ENCODE peak calls at places on chromosomes 13 and 19, in nine cellular contexts. A is astrocyte of the cerebellum, X is cardiac fibroblast, Z is Panc1, Q is foreskin fibroblast, E is epithelial cell of proximal tubule, V is heart left ventricle, U is A673, R is fibroblast of pulmonary artery. Y is an unnamed sample.

GRCh38 chr13:111893607-111894443 is 173.1 kb upstream of the SOX1 start:
- DNase-seq in R (no peak), E (no peak), A (no peak), V (no peak), X (no peak), Q (no peak), U (peak), Z (no peak), Y (no peak)

GRCh38 chr19:29988351-29988750 is 46.3 kb downstream of the URI1 start:
- DNase-seq in Z (no peak), Q (no peak), V (no peak), X (no peak), R (no peak), U (no peak), E (no peak), A (no peak), Y (no peak)

GRCh38 chr19:2325261-2326046 is 2.9 kb downstream of the LSM7 start:
- DNase-seq in R (no peak), Z (no peak), A (no peak), Q (no peak), X (no peak), U (no peak), E (no peak), V (no peak), Y (no peak)

GRCh38 chr19:38389101-38389925 is 816 bp downstream of the SPRED3 start:
- DNase-seq in Q (peak), A (peak), V (no peak), R (peak), Z (no peak), X (peak), E (no peak), U (peak), Y (no peak)

GRCh38 chr13:47708386-47708785 is 292.7 kb downstream of the SUCLA2 start:
- DNase-seq in X (peak), R (peak), E (no peak), V (no peak), Z (no peak), A (no peak), U (no peak), Q (peak), Y (no peak)

GRCh38 chr13:90533866-90534265 is 813.6 kb upstream of the MIR17HG start:
- DNase-seq in Z (no peak), R (no peak), E (no peak), U (no peak), V (no peak), X (no peak), A (no peak), Q (no peak), Y (no peak)

GRCh38 chr19:47110521-47111080 is 3.0 kb downstream of the ZC3H4 start:
- DNase-seq in Q (no peak), V (no peak), U (peak), X (no peak), R (no peak), Z (no peak), A (no peak), E (no peak), Y (no peak)

GRCh38 chr13:65597839-65598818 is 1632.0 kb downstream of the PCDH9 start:
- DNase-seq in Z (no peak), Q (peak), V (no peak), E (no peak), U (no peak), R (peak), A (peak), X (peak), Y (peak)

GRCh38 chr13:29750178-29750530 is 100.3 kb downstream of the UBL3 start:
- DNase-seq in V (no peak), A (no peak), X (no peak), U (no peak), Z (no peak), E (no peak), Q (no peak), R (no peak), Y (no peak)

GRCh38 chr13:73082471-73082870 is 23.7 kb downstream of the KLF5 start:
- DNase-seq in R (no peak), V (no peak), Z (no peak), A (no peak), X (no peak), U (no peak), E (no peak), Q (no peak), Y (no peak)

GRCh38 chr13:105994340-105994739 is 541.1 kb downstream of the EFNB2 start:
- DNase-seq in V (no peak), U (no peak), A (no peak), Q (no peak), X (no peak), Z (no peak), E (no peak), R (no peak), Y (no peak)

GRCh38 chr13:31631071-31631470 is 108.3 kb upstream of the RXFP2 start:
- DNase-seq in A (no peak), Z (no peak), X (no peak), R (peak), U (no peak), Q (peak), V (no peak), E (no peak), Y (no peak)

GRCh38 chr19:4362038-4362828 is 18.9 kb downstream of the MPND start:
- DNase-seq in X (no peak), R (no peak), Q (no peak), U (no peak), E (no peak), V (no peak), Z (no peak), A (no peak), Y (no peak)

GRCh38 chr13:107450931-107451330 is 764.4 kb downstream of the LIG4 start:
- DNase-seq in A (peak), E (peak), Q (no peak), X (peak), R (peak), Z (no peak), V (peak), U (peak), Y (peak)

GRCh38 chr13:25833761-25834160 is 218.1 kb downstream of the SHISA2 start:
- DNase-seq in E (no peak), X (no peak), U (no peak), A (no peak), Z (no peak), Q (no peak), V (no peak), R (no peak), Y (no peak)

GRCh38 chr13:31891472-31891871 is 140.1 kb upstream of the FRY start:
- DNase-seq in Z (no peak), Q (no peak), V (no peak), X (peak), R (no peak), E (peak), A (no peak), U (no peak), Y (no peak)

GRCh38 chr19:38375098-38375493 is 725 bp downstream of the PSMD8 start:
- DNase-seq in U (no peak), Q (no peak), R (no peak), V (no peak), A (no peak), E (no peak), X (no peak), Z (no peak), Y (no peak)

GRCh38 chr19:45444318-45445041 is 20.8 kb upstream of the ERCC1 start:
- DNase-seq in Z (no peak), R (peak), A (no peak), E (no peak), V (peak), U (peak), X (peak), Q (peak), Y (no peak)

GRCh38 chr13:109986851-109987250 is 200.5 kb upstream of the IRS2 start:
- DNase-seq in A (no peak), R (no peak), X (no peak), U (no peak), Z (no peak), Q (no peak), V (no peak), E (no peak), Y (no peak)

GRCh38 chr19:7520131-7521051 is 2.0 kb upstream of the MCOLN1 start:
- DNase-seq in A (no peak), Q (no peak), V (no peak), E (no peak), X (no peak), R (no peak), Z (no peak), U (no peak), Y (no peak)

GRCh38 chr19:35739275-35740107 is 2.8 kb downstream of the IGFLR1 start:
- DNase-seq in U (no peak), V (no peak), A (no peak), E (no peak), X (no peak), Q (peak), R (no peak), Z (no peak), Y (no peak)

GRCh38 chr13:46667687-46668281 is 114.8 kb downstream of the LRCH1 start:
- DNase-seq in Z (no peak), X (peak), U (no peak), R (peak), E (no peak), Q (no peak), A (no peak), V (no peak), Y (no peak)

GRCh38 chr13:77827350-77827749 is 91.3 kb downstream of the EDNRB start:
- DNase-seq in V (no peak), E (no peak), Q (no peak), A (no peak), U (peak), X (peak), R (peak), Z (no peak), Y (no peak)

GRCh38 chr19:23402388-23402787 is 7.1 kb upstream of the ZNF91 start:
- DNase-seq in E (no peak), U (no peak), X (no peak), R (no peak), V (no peak), Q (no peak), A (no peak), Z (no peak), Y (no peak)

GRCh38 chr19:47448360-47448727 is 23.3 kb downstream of the SLC8A2 start:
- DNase-seq in R (no peak), U (no peak), E (no peak), Q (no peak), V (no peak), A (no peak), X (no peak), Z (no peak), Y (no peak)

GRCh38 chr13:106507560-106508274 is 27.7 kb downstream of the EFNB2 start:
- DNase-seq in R (peak), Q (peak), A (peak), X (peak), U (no peak), Z (no peak), V (no peak), E (no peak), Y (peak)

GRCh38 chr13:41500501-41500900 is 43.2 kb downstream of the RGCC start:
- DNase-seq in Z (no peak), U (no peak), V (no peak), R (no peak), E (no peak), Q (peak), X (no peak), A (no peak), Y (no peak)

GRCh38 chr13:51797664-51798488 is 6.1 kb downstream of the DHRS12 start:
- DNase-seq in E (no peak), U (peak), R (peak), X (peak), Q (peak), Z (no peak), A (peak), V (no peak), Y (no peak)

GRCh38 chr19:532578-533484 is 1.3 kb downstream of the CDC34 start:
- DNase-seq in A (peak), Z (no peak), E (no peak), V (peak), Q (peak), U (peak), R (peak), X (peak), Y (peak)

GRCh38 chr13:100809856-100810255 is 135.3 kb upstream of the TMTC4 start:
- DNase-seq in V (no peak), A (no peak), Q (no peak), Z (no peak), X (no peak), E (no peak), R (no peak), U (no peak), Y (no peak)

GRCh38 chr13:31385534-31385933 is 185.8 kb downstream of the B3GLCT start:
- DNase-seq in V (no peak), U (peak), A (no peak), Q (no peak), E (no peak), X (no peak), R (no peak), Z (no peak), Y (no peak)

GRCh38 chr13:106595623-106596022 is 27.7 kb upstream of the ARGLU1 start:
- DNase-seq in Q (peak), Z (no peak), R (no peak), A (no peak), V (peak), U (no peak), E (no peak), X (peak), Y (no peak)

GRCh38 chr13:112481458-112481857 is 105.3 kb downstream of the SPACA7 start:
- DNase-seq in Z (no peak), E (no peak), X (no peak), Q (peak), U (no peak), R (no peak), A (peak), V (no peak), Y (no peak)

GRCh38 chr13:104593251-104593576 is 1527.0 kb upstream of the SLC10A2 start:
- DNase-seq in Z (no peak), R (no peak), A (no peak), Q (no peak), E (no peak), U (no peak), V (no peak), X (no peak), Y (no peak)

GRCh38 chr13:104594801-104595200 is 1528.6 kb upstream of the SLC10A2 start:
- DNase-seq in Z (no peak), R (no peak), Q (no peak), V (no peak), X (no peak), A (peak), U (no peak), E (no peak), Y (no peak)

GRCh38 chr13:104593693-104594092 is 1527.5 kb upstream of the SLC10A2 start:
- DNase-seq in A (no peak), Z (no peak), U (no peak), V (no peak), X (no peak), Q (no peak), R (no peak), E (no peak), Y (no peak)

GRCh38 chr13:104592545-104593250 is 1526.5 kb upstream of the SLC10A2 start:
- DNase-seq in X (no peak), V (no peak), A (no peak), R (no peak), U (no peak), Z (no peak), Q (no peak), E (no peak), Y (no peak)

GRCh38 chr13:104597554-104598240 is 1531.5 kb upstream of the SLC10A2 start:
- DNase-seq in A (no peak), Z (no peak), V (no peak), X (no peak), R (no peak), U (peak), E (no peak), Q (no peak), Y (no peak)
- H3K4me3 ChIP-seq in A (no peak), Z (no peak), V (no peak), X (no peak), R (no peak), U (no peak), E (no peak), Q (no peak), Y (no peak)

GRCh38 chr19:42471554-42472249 is 29.0 kb upstream of the CXCL17 start:
- DNase-seq in A (no peak), Q (peak), R (peak), E (no peak), Z (no peak), X (no peak), U (no peak), V (no peak), Y (no peak)

GRCh38 chr19:42473686-42474085 is 30.9 kb upstream of the CXCL17 start:
- DNase-seq in Q (no peak), X (no peak), R (no peak), E (no peak), V (no peak), Z (no peak), U (no peak), A (no peak), Y (no peak)

GRCh38 chr19:42475366-42475765 is 32.6 kb upstream of the CXCL17 start:
- DNase-seq in R (no peak), E (no peak), A (no peak), X (no peak), Q (no peak), U (no peak), Z (no peak), V (no peak), Y (no peak)

GRCh38 chr19:42474743-42475142 is 32.0 kb upstream of the CXCL17 start:
- DNase-seq in R (no peak), V (no peak), E (no peak), Q (no peak), Z (no peak), U (no peak), X (no peak), A (no peak), Y (no peak)

GRCh38 chr19:42472402-42473147 is 29.8 kb upstream of the CXCL17 start:
- DNase-seq in Z (no peak), A (no peak), X (no peak), Q (no peak), U (no peak), E (no peak), R (no peak), V (no peak), Y (no peak)
- TF ChIP-seq CTCF in Z (no peak), A (no peak), X (no peak), Q (no peak), U (no peak), E (no peak), R (no peak), V (no peak), Y (no peak)

DNA sequence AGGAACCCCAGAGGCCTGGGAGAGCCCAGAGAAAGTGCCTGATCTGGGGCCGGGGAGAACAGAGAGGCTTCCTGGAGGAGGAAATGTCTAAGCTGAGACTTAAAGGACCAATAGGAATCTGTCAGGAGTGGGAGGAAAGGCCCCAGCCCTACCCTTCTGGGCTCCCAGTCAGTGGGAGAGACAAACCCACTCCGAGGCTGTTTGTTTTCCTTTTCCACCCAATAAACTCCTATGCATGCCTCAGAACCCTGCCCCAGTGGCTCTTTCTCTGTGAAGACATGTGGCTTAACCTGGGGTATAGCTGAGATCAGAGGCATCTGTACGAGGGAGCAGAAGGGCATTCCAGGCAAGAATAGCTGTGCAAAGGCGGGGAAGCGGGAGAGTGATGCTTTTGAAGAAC is 1.9 kb downstream of the MEGF8 start:
- DNase-seq in U (no peak), Q (no peak), V (no peak), X (no peak), Z (no peak), R (no peak), E (no peak), A (no peak), Y (no peak)
- H3K4me3 ChIP-seq in U (no peak), Q (no peak), V (no peak), X (no peak), Z (no peak), R (no peak), E (no peak), A (no peak), Y (no peak)

GRCh38 chr13:38697628-38698333 is 10.9 kb downstream of the FREM2 start:
- DNase-seq in R (no peak), X (no peak), E (peak), Q (no peak), Z (no peak), A (no peak), U (peak), V (no peak), Y (no peak)
- TF ChIP-seq CTCF in R (no peak), X (no peak), E (peak), Q (no peak), Z (no peak), A (peak), U (peak), V (no peak), Y (no peak)

DNA sequence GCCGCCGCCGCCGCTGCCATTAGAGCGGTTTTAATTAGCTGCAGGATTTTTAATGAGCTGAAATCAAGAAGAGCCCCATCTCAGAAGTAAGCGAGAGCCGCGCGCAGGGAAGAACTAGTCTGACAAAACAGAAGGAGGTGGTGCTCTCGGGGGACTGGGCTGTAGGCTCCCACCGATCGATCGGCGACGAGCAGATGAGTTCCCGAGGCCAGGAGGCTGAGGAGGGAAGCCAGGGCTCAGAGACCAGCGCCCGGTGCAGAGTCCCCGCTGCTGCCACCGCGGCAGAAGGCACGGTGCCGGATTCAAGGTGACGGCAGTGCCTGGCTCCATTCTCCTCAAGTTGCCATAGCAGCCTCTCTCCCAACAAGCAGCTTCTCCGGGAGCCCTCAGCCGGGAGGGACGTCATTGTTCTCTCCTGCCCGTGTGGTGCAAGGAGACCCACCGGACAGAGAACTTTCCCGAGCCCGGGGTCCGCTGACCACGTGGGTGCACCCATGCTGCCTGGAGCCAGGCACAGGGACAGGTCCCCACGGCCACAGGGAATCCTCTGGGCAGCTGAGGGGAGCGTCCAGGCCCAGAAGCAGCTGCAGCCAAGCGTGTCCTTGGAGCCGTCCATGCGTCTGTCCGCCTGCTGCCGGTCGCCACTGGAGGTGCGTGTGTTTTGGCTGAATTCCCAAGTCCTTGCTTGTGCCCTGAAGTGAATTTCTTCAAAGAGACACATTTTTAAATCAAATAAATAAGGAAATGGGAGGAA is 63.0 kb downstream of the CHST8 start:
- DNase-seq in E (no peak), R (no peak), X (no peak), Q (no peak), Z (no peak), U (no peak), A (no peak), V (no peak), Y (no peak)
- H3K4me3 ChIP-seq in E (no peak), R (no peak), X (no peak), Q (no peak), Z (no peak), U (no peak), A (no peak), V (no peak), Y (no peak)

GRCh38 chr13:70310720-70311119 is 202.5 kb upstream of the KLHL1 start:
- DNase-seq in A (peak), X (peak), R (peak), E (peak), U (peak), V (no peak), Q (no peak), Z (peak), Y (no peak)
- TF ChIP-seq CTCF in A (peak), X (no peak), R (peak), E (peak), U (peak), V (no peak), Q (no peak), Z (peak), Y (no peak)

GRCh38 chr19:19637523-19638251 is 5.8 kb downstream of the GMIP start:
- DNase-seq in V (no peak), E (no peak), X (no peak), R (no peak), U (no peak), Z (no peak), A (no peak), Q (no peak), Y (no peak)

GRCh38 chr19:19635313-19635702 is 7.3 kb upstream of the LPAR2 start:
- DNase-seq in Z (no peak), E (no peak), V (no peak), Q (no peak), U (no peak), R (no peak), X (no peak), A (no peak), Y (no peak)

GRCh38 chr19:19636573-19636972 is 6.9 kb downstream of the GMIP start:
- DNase-seq in Z (no peak), Q (no peak), R (no peak), V (no peak), E (no peak), X (no peak), A (no peak), U (no peak), Y (no peak)

GRCh38 chr19:19634516-19635312 is 6.7 kb upstream of the LPAR2 start:
- DNase-seq in U (no peak), Z (no peak), V (no peak), A (no peak), R (no peak), Q (no peak), X (no peak), E (no peak), Y (no peak)

DNA sequence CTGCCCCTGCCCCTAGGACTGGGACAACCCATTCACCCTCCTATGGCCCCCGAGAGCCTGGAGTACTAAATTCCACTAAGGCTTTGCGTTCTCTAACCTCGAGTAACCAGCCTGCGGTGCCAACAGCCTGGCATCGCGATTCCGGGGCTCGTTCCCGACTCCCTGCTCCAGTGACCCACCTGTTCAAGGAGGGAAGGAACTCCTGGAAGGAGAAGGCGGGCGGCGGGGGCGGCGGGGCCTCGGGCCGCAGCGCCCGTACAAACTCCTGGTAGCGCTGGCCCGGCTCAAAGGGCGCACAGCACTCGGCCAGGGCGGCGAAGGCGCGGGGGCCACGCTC is 6.3 kb downstream of the GMIP start:
- DNase-seq in V (no peak), Z (no peak), E (no peak), Q (no peak), R (no peak), U (no peak), X (no peak), A (no peak), Y (no peak)
- H3K4me3 ChIP-seq in V (no peak), Z (no peak), E (no peak), Q (no peak), R (no peak), U (no peak), X (no peak), A (no peak), Y (no peak)